ENCODE peak calls at places on chromosomes 4 and X, in four cellular contexts. Y is OCI-LY7, L is GM23338, A is K562. S is an unnamed sample.

GRCh38 chr4:39970559-39971270 is 7.0 kb downstream of the PDS5A start:
- DNase-seq in Y (peak; percentile 35), L (peak; percentile 55), A (peak; percentile 87), S (no peak)

GRCh38 chr4:89836031-89836777 is 757 bp downstream of the SNCA start:
- DNase-seq in Y (no peak), L (peak; percentile 61), A (peak; percentile 50), S (no peak)

GRCh38 chr4:105453550-105454201 is 20.2 kb downstream of the PPA2 start:
- DNase-seq in Y (no peak), L (peak; percentile 30), A (no peak), S (no peak)

GRCh38 chrX:19649227-19650009 is 134.1 kb upstream of the MAP3K15 start:
- DNase-seq in Y (no peak), L (no peak), A (no peak), S (no peak)

GRCh38 chrX:10111364-10112148 is 45.2 kb upstream of the CLCN4 start:
- DNase-seq in Y (peak; percentile 89), L (no peak), A (no peak), S (no peak)

GRCh38 chrX:41722816-41723215 is 1.2 kb upstream of the GPR82 start:
- DNase-seq in Y (no peak), L (no peak), A (no peak), S (peak; percentile 12)

GRCh38 chr4:159292137-159292896 is 189.4 kb downstream of the RAPGEF2 start:
- DNase-seq in Y (no peak), L (peak; percentile 65), A (no peak), S (no peak)

GRCh38 chr4:7530932-7531639 is 96.4 kb upstream of the PSAPL1 start:
- DNase-seq in Y (no peak), L (no peak), A (no peak), S (no peak)

GRCh38 chrX:66625525-66625924 is 13.4 kb downstream of the EDA2R start:
- DNase-seq in Y (peak; percentile 72), L (no peak), A (no peak), S (no peak)

GRCh38 chr4:104716584-104716983 is 221.9 kb upstream of the CXXC4 start:
- DNase-seq in Y (no peak), L (no peak), A (no peak), S (no peak)

GRCh38 chr4:26029512-26030131 is 115.6 kb downstream of the SMIM20 start:
- DNase-seq in Y (no peak), L (no peak), A (no peak), S (no peak)

GRCh38 chr4:108649863-108650211 is 562 bp upstream of the OSTC start:
- DNase-seq in Y (no peak), L (no peak), A (no peak), S (no peak)

GRCh38 chr4:170931326-170931725 is 841.6 kb upstream of the AADAT start:
- DNase-seq in Y (no peak), L (no peak), A (no peak), S (no peak)

GRCh38 chr4:11624370-11624769 is 195.7 kb upstream of the HS3ST1 start:
- DNase-seq in Y (no peak), L (no peak), A (no peak), S (no peak)

GRCh38 chr4:4417886-4418285 is 31.0 kb downstream of the NSG1 start:
- DNase-seq in Y (no peak), L (no peak), A (no peak), S (no peak)

GRCh38 chr4:93671093-93671492 is 157.5 kb upstream of the ATOH1 start:
- DNase-seq in Y (no peak), L (no peak), A (no peak), S (no peak)

GRCh38 chr4:152972821-152973613 is 36.9 kb downstream of the FHDC1 start:
- DNase-seq in Y (no peak), L (no peak), A (no peak), S (peak; percentile 81)

GRCh38 chr4:41590591-41590990 is 52.6 kb downstream of the LIMCH1 start:
- DNase-seq in Y (no peak), L (no peak), A (no peak), S (no peak)

GRCh38 chrX:298993-299392 is 17.8 kb downstream of the PLCXD1 start:
- DNase-seq in Y (no peak), L (no peak), A (no peak), S (no peak)
- H3K36me3 ChIP-seq in Y (peaks cover 70% of the 10 kb centered on the region), L (peaks cover 64% of the 10 kb centered on the region), A (peaks cover 56% of the 10 kb centered on the region), S (peaks cover 5% of the 10 kb centered on the region)

GRCh38 chr4:146291313-146291712 is 77.0 kb downstream of the REELD1 start:
- DNase-seq in Y (no peak), L (peak; percentile 55), A (no peak), S (no peak)
- TF ChIP-seq CTCF in Y (no peak), L (no peak), A (no peak), S (peak; percentile 23)

GRCh38 chr4:77917601-77918000 is 55.0 kb downstream of the MRPL1 start:
- DNase-seq in Y (peak; percentile 41), L (no peak), A (no peak), S (no peak)

GRCh38 chr4:77917075-77917474 is 54.4 kb downstream of the MRPL1 start:
- DNase-seq in Y (no peak), L (no peak), A (no peak), S (no peak)

GRCh38 chr4:77920371-77920770 is 57.7 kb downstream of the MRPL1 start:
- DNase-seq in Y (no peak), L (peak; percentile 15), A (no peak), S (no peak)

GRCh38 chr4:77922158-77923094 is 59.8 kb downstream of the MRPL1 start:
- DNase-seq in Y (no peak), L (no peak), A (no peak), S (no peak)

GRCh38 chr4:77921701-77922100 is 59.1 kb downstream of the MRPL1 start:
- DNase-seq in Y (no peak), L (no peak), A (no peak), S (peak; percentile 89)
- H3K4me3 ChIP-seq in Y (no peak overlapping the region), L (no peak overlapping the region), A (no peak overlapping the region), S (no peak overlapping the region)

GRCh38 chr4:86778169-86778568 is 71.0 kb downstream of the SLC10A6 start:
- DNase-seq in Y (no peak), L (no peak), A (no peak), S (no peak)
- H3K36me3 ChIP-seq in Y (no peaks in the 10 kb centered on the region), L (peaks cover 8% of the 10 kb centered on the region), A (no peaks in the 10 kb centered on the region), S (peaks cover 4% of the 10 kb centered on the region)

GRCh38 chr4:168995537-168996295 is 14.3 kb downstream of the CBR4 start:
- DNase-seq in Y (no peak), L (no peak), A (no peak), S (no peak)
- TF ChIP-seq CTCF in Y (peak; percentile 39), L (peak; percentile 27), A (no peak), S (peak; percentile 32)

S was measured in brain microvascular endothelial cell.